ENCODE peak calls at places on chromosomes 1 and 21, in four cellular contexts. W, O, A and Y are unnamed samples.

GRCh38 chr1:236699366-236699765 is 13.1 kb downstream of the ACTN2 start:
- DNase-seq in A (no peak), W (no peak), O (peak), Y (no peak)

GRCh38 chr21:17343055-17343454 is 169.8 kb upstream of the CXADR start:
- DNase-seq in W (no peak), A (no peak), O (peak), Y (peak)

GRCh38 chr1:25503551-25504426 is 39.6 kb upstream of the LDLRAP1 start:
- DNase-seq in O (no peak), W (peak), A (no peak), Y (peak)

GRCh38 chr1:206967096-206967851 is 3.0 kb downstream of the FCAMR start:
- DNase-seq in A (no peak), O (no peak), W (no peak), Y (no peak)

GRCh38 chr1:33624991-33625870 is 152.8 kb downstream of the ZSCAN20 start:
- DNase-seq in W (no peak), A (no peak), O (no peak), Y (no peak)

GRCh38 chr1:161071886-161072371 is 2.2 kb upstream of the ARHGAP30 start:
- DNase-seq in W (peak), A (peak), O (peak), Y (peak)

GRCh38 chr1:223350361-223350908 is 13.5 kb downstream of the SUSD4 start:
- DNase-seq in O (no peak), W (no peak), A (no peak), Y (no peak)

GRCh38 chr21:39860600-39860999 is 6.6 kb upstream of the PCP4 start:
- DNase-seq in W (no peak), O (no peak), A (no peak), Y (no peak)

GRCh38 chr1:46019348-46019747 is 113.1 kb downstream of the PIK3R3 start:
- DNase-seq in A (no peak), W (no peak), O (no peak), Y (no peak)

GRCh38 chr1:20366766-20367602 is 76.3 kb downstream of the VWA5B1 start:
- DNase-seq in O (peak), A (peak), W (no peak), Y (peak)

GRCh38 chr1:39084191-39084590 is 58.0 kb downstream of the NDUFS5 start:
- DNase-seq in A (no peak), O (no peak), W (no peak), Y (no peak)

GRCh38 chr1:236821111-236821625 is 26.1 kb downstream of the MTR start:
- DNase-seq in A (no peak), W (no peak), O (no peak), Y (no peak)

GRCh38 chr1:3197781-3198316 is 128.8 kb downstream of the PRDM16 start:
- DNase-seq in A (no peak), W (no peak), O (no peak), Y (no peak)

GRCh38 chr21:34073749-34074282 is 438 bp downstream of the MRPS6 start:
- DNase-seq in O (no peak), W (peak), A (peak), Y (peak)

DNA sequence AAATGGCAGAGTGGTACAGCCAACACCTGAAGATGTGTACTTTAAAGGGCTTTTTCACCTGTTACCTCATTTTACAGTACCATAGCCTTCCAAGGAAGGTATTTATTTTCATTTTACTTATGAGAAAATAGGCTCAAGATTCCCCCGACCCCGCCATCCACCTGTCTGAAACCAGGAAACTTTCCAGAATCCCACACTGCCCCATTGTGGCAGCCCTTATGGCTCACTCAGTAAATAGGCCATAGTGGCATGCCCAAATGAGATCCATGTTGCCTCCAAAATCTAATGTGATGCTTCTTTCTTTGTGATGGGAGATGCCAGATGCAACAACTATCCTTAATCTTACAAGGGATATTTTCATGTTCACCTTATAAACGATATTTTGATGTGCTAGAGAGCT is 97.8 kb downstream of the EBNA1BP2 start:
- DNase-seq in O (no peak), A (no peak), W (no peak), Y (no peak)
- TF ChIP-seq CTCF in O (peak), A (no peak), W (no peak), Y (no peak)

DNA sequence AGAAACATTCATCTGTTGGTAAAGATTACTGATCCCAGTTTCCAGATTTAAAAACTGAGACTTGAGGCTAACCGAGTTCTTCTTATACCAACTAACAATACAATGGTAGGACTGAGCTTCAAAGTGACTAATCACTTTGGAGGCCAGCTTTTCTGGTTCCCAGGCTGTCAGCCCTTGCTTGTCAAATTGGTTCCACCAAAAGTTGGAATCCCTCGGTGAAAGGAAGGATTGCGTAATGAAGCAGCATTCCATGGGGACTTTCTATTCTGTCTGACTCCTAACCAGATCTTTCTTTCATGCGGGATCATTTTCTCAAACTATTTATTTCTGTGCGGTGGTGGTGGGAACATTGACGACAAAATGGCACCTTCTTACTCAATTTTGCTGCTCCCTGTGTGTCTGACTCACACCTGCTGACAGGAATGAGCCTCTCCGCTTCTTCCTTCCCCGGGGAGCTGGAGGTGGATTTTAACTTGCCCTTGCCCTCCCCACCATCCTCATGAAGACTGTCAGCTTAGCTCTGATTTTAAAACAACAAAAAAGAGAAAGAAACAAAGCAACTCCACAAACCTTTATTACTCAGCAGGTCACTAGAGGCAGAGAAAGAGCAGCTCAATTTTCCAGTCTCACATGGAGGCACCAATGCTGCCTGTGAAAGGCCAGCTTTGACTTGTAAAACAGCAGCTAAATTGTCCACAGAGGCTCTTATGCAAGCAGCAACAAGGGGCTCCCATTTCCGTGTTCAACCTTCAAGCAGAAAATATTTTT is 32.9 kb upstream of the RASAL2 start:
- DNase-seq in W (no peak), A (no peak), O (peak), Y (no peak)
- TF ChIP-seq CTCF in W (no peak), A (no peak), O (peak), Y (no peak)

DNA sequence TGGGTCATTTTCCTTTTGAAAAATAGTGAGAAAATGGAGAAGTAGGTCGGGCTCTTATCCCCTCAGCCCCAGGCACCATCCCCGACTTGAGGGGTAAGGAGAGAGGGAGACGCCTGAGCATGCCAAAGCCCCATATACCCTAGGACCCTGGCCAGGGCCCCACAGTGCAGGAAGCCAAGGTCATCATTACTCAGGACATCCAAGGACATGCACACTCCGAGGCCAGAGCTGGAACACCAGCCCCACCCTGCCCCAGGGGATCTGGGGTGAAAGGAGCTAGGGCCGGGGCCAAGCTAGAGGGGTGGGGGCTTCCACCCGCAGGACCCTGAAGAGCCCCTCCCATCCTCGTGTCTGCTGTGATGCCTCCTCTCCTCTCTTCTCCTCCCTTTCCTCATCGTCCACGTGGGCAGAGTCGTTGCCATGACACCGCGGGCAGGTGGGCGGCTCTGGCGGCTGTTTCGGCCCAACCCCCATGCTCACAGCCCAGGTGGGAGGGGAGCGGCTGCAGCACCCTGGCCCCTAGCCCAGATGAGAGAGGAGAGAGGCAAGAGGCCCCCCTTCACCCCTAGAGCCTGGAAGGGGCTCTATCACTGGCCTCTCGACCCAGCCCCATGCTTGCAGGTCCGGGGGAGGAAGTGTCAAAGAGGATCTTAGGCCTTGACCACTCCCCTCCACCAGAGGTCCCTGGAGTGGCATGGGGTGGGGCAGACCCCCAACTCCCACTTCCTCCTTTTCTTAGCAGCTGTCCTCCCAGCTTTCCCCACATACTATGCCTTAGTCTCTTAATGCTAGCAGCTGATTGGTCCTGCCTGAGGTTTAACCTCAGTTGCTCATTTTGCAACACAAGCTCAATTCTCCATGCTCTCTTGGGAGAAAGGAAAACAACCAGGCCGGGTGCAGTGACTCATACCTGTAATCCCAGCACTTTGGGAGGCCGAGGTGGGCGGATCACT is 10.6 kb downstream of the DLGAP3 start:
- DNase-seq in O (no peak), W (no peak), A (no peak), Y (no peak)
- TF ChIP-seq CTCF in O (no peak), W (no peak), A (no peak), Y (no peak)

GRCh38 chr1:17621691-17622090 is 82.2 kb downstream of the ARHGEF10L start:
- DNase-seq in O (no peak), W (no peak), A (no peak), Y (no peak)
- TF ChIP-seq CTCF in O (no peak), W (no peak), A (no peak), Y (no peak)